ENCODE peak calls at places on chromosomes 13 and 19, in seven cellular contexts. A, S, O, Y, K, U and M are unnamed samples.

GRCh38 chr19:50205681-50206138 is 2.3 kb downstream of the MYH14 start:
- DNase-seq in A (no peak), S (no peak), O (no peak), Y (no peak), K (no peak), U (no peak), M (peak)

GRCh38 chr13:106417467-106418110 is 117.9 kb downstream of the EFNB2 start:
- DNase-seq in A (no peak), S (no peak), O (no peak), Y (no peak), K (no peak), U (no peak), M (no peak)

GRCh38 chr19:34881982-34882381 is 44.7 kb upstream of the ZNF30 start:
- DNase-seq in A (no peak), S (no peak), O (no peak), Y (no peak), K (no peak), U (no peak), M (no peak)

GRCh38 chr19:48415395-48415794 is 21.9 kb downstream of the GRIN2D start:
- DNase-seq in A (no peak), S (peak), O (peak), Y (peak), K (no peak), U (peak), M (peak)

GRCh38 chr13:90402102-90402501 is 945.4 kb upstream of the MIR17HG start:
- DNase-seq in A (no peak), S (no peak), O (no peak), Y (no peak), K (no peak), U (no peak), M (no peak)

GRCh38 chr13:23020246-23020843 is 160.4 kb upstream of the SGCG start:
- DNase-seq in A (peak), S (peak), O (peak), Y (peak), K (peak), U (peak), M (peak)

GRCh38 chr13:29548722-29549446 is 46.6 kb downstream of the SLC7A1 start:
- DNase-seq in A (peak), S (no peak), O (no peak), Y (peak), K (no peak), U (no peak), M (no peak)

GRCh38 chr13:43245374-43245964 is 222.1 kb downstream of the DNAJC15 start:
- DNase-seq in A (peak), S (no peak), O (no peak), Y (no peak), K (peak), U (no peak), M (no peak)

GRCh38 chr19:10433131-10433536 is 12.8 kb downstream of the PDE4A start:
- DNase-seq in A (no peak), S (peak), O (no peak), Y (no peak), K (no peak), U (no peak), M (no peak)

GRCh38 chr19:8396563-8397203 is 6.5 kb downstream of the RAB11B start:
- DNase-seq in A (no peak), S (peak), O (peak), Y (no peak), K (no peak), U (peak), M (peak)

GRCh38 chr19:4600082-4600481 is 39.2 kb upstream of the TNFAIP8L1 start:
- DNase-seq in A (no peak), S (no peak), O (no peak), Y (no peak), K (no peak), U (no peak), M (no peak)

GRCh38 chr19:1401889-1402217 is 511 bp upstream of the GAMT start:
- DNase-seq in A (no peak), S (no peak), O (no peak), Y (no peak), K (no peak), U (no peak), M (no peak)